ENCODE peak calls at places on chromosome 4, in nine cellular contexts. X is NCI-H1092 treated with DMSO at 0.1 percent for 48 hours; P is astrocyte of the cerebellum; U is left colon; L is NCI-H446 treated with DMSO at 0.1 percent for 48 hours; S is T-helper 2 cell; V is iris pigment epithelial cell; R is stimulated activated CD8-positive, alpha-beta memory T cell treated with anti-CD3 and anti-CD28 coated beads, Interleukin-4, amount 100 ng/mL, for 4 hours; C is cardiac fibroblast. N is an unnamed sample.

GRCh38 chr4:183832776-183833450 is 72.2 kb upstream of the STOX2 start:
- DNase-seq in X (no peak), P (no peak), U (no peak), L (no peak), S (no peak), V (no peak), R (no peak), C (no peak), N (no peak)

GRCh38 chr4:42302348-42302747 is 94.9 kb upstream of the SHISA3 start:
- DNase-seq in X (peak; percentile 63), P (no peak), U (peak; percentile 20), L (no peak), S (no peak), V (no peak), R (no peak), C (peak; percentile 31), N (peak; percentile 18)

GRCh38 chr4:90586799-90587198 is 459.6 kb downstream of the CCSER1 start:
- DNase-seq in X (no peak), P (no peak), U (no peak), L (no peak), S (no peak), V (no peak), R (no peak), C (no peak), N (no peak)

GRCh38 chr4:115780268-115780667 is 666.8 kb upstream of the NDST4 start:
- DNase-seq in X (no peak), P (no peak), U (no peak), L (no peak), S (no peak), V (no peak), R (no peak), C (no peak), N (no peak)

GRCh38 chr4:48944252-48944651 is 37.7 kb upstream of the OCIAD2 start:
- DNase-seq in X (peak; percentile 9), P (no peak), U (peak; percentile 48), L (no peak), S (no peak), V (no peak), R (no peak), C (peak; percentile 61), N (peak; percentile 65)

GRCh38 chr4:150501019-150501727 is 80.8 kb upstream of the MAB21L2 start:
- DNase-seq in X (no peak), P (peak; percentile 16), U (no peak), L (no peak), S (no peak), V (peak; percentile 95), R (no peak), C (peak; percentile 96), N (peak; percentile 95)

GRCh38 chr4:80535551-80535950 is 200.0 kb downstream of the CFAP299 start:
- DNase-seq in X (no peak), P (no peak), U (no peak), L (no peak), S (no peak), V (no peak), R (no peak), C (no peak), N (no peak)

GRCh38 chr4:26871611-26872010 is 11.0 kb downstream of the STIM2 start:
- DNase-seq in X (no peak), P (no peak), U (no peak), L (no peak), S (no peak), V (peak; percentile 55), R (no peak), C (peak; percentile 8), N (no peak)

GRCh38 chr4:57462843-57463242 is 352.7 kb upstream of the IGFBP7 start:
- DNase-seq in X (peak; percentile 71), P (no peak), U (no peak), L (no peak), S (no peak), V (no peak), R (no peak), C (no peak), N (no peak)

GRCh38 chr4:2767705-2768074 is 11.6 kb upstream of the TNIP2 start:
- DNase-seq in X (no peak), P (no peak), U (no peak), L (no peak), S (no peak), V (no peak), R (no peak), C (no peak), N (no peak)

GRCh38 chr4:140095694-140096482 is 58.1 kb downstream of the MAML3 start:
- DNase-seq in X (no peak), P (peak; percentile 95), U (peak; percentile 31), L (no peak), S (peak; percentile 60), V (peak; percentile 99), R (peak; percentile 40), C (peak; percentile 99), N (peak; percentile 99)

GRCh38 chr4:90145331-90145730 is 18.1 kb downstream of the CCSER1 start:
- DNase-seq in X (no peak), P (no peak), U (no peak), L (no peak), S (no peak), V (no peak), R (no peak), C (no peak), N (no peak)

GRCh38 chr4:188023682-188024081 is 28.1 kb downstream of the ZFP42 start:
- DNase-seq in X (no peak), P (no peak), U (no peak), L (no peak), S (no peak), V (no peak), R (no peak), C (no peak), N (no peak)

GRCh38 chr4:22313974-22314373 is 201.9 kb downstream of the ADGRA3 start:
- DNase-seq in X (no peak), P (no peak), U (no peak), L (no peak), S (no peak), V (no peak), R (no peak), C (no peak), N (no peak)

GRCh38 chr4:118585015-118585414 is 100.2 kb upstream of the METTL14 start:
- DNase-seq in X (no peak), P (no peak), U (no peak), L (no peak), S (no peak), V (no peak), R (no peak), C (no peak), N (no peak)

GRCh38 chr4:80202190-80202711 is 4.9 kb downstream of the PRDM8 start:
- DNase-seq in X (peak; percentile 70), P (no peak), U (peak; percentile 91), L (no peak), S (peak; percentile 67), V (peak; percentile 70), R (peak; percentile 59), C (peak; percentile 74), N (peak; percentile 60)

GRCh38 chr4:157043131-157043530 is 32.8 kb upstream of the GLRB start:
- DNase-seq in X (no peak), P (peak; percentile 32), U (no peak), L (peak; percentile 87), S (no peak), V (peak; percentile 64), R (no peak), C (peak; percentile 68), N (peak; percentile 52)

GRCh38 chr4:25146076-25146475 is 14.2 kb downstream of the SEPSECS start:
- DNase-seq in X (no peak), P (no peak), U (no peak), L (no peak), S (no peak), V (no peak), R (no peak), C (no peak), N (no peak)

GRCh38 chr4:25749150-25749794 is 93.6 kb downstream of the SLC34A2 start:
- DNase-seq in X (no peak), P (no peak), U (no peak), L (no peak), S (no peak), V (no peak), R (no peak), C (no peak), N (no peak)

GRCh38 chr4:174697164-174697563 is 131.9 kb downstream of the GLRA3 start:
- DNase-seq in X (no peak), P (no peak), U (no peak), L (no peak), S (no peak), V (peak; percentile 65), R (no peak), C (no peak), N (peak; percentile 77)

GRCh38 chr4:56773346-56773745 is 48.2 kb downstream of the SPINK2 start:
- DNase-seq in X (no peak), P (no peak), U (no peak), L (no peak), S (no peak), V (no peak), R (no peak), C (no peak), N (no peak)

GRCh38 chr4:186015212-186015817 is 53.6 kb upstream of the TLR3 start:
- DNase-seq in X (no peak), P (no peak), U (no peak), L (no peak), S (no peak), V (no peak), R (no peak), C (no peak), N (no peak)

GRCh38 chr4:686371-687040 is 2.4 kb downstream of the SLC49A3 start:
- DNase-seq in X (no peak), P (no peak), U (no peak), L (no peak), S (no peak), V (no peak), R (no peak), C (no peak), N (no peak)